ENCODE peak calls at places on chromosome 7, in five cellular contexts. H is GM13977, A is OCI-LY7, M is cardiac fibroblast, R is endothelial cell. T is an unnamed sample.
A peak's percentile ranks its signal among the peaks of the same experiment; 100 is the strongest.

GRCh38 chr7:19128856-19129255 is 11.4 kb upstream of the TWIST1 start:
- DNase-seq in A (no peak), H (no peak), M (no peak), R (no peak), T (no peak)

GRCh38 chr7:91345449-91345848 is 81.2 kb downstream of the FZD1 start:
- DNase-seq in A (no peak), M (no peak), H (no peak), R (no peak), T (no peak)

GRCh38 chr7:50662059-50662689 is 97.0 kb upstream of the DDC start:
- DNase-seq in M (no peak), A (no peak), H (no peak), R (no peak), T (no peak)

GRCh38 chr7:4816419-4817080 is 41.1 kb downstream of the AP5Z1 start:
- DNase-seq in A (no peak), M (no peak), R (no peak), H (no peak), T (no peak)

GRCh38 chr7:35777121-35777520 is 23.7 kb upstream of the SEPTIN7 start:
- DNase-seq in H (no peak), M (no peak), R (no peak), A (no peak), T (no peak)

GRCh38 chr7:34596887-34597286 is 61.1 kb upstream of the NPSR1 start:
- DNase-seq in A (no peak), M (peak; percentile 29), H (no peak), R (peak; percentile 22), T (no peak)

GRCh38 chr7:44325181-44325671 is at the start of gene CAMK2B:
- DNase-seq in H (peak; percentile 56), M (no peak), A (no peak), R (no peak), T (no peak)

GRCh38 chr7:11297226-11297625 is 323.6 kb downstream of the PHF14 start:
- DNase-seq in M (no peak), R (no peak), H (no peak), A (no peak), T (no peak)

GRCh38 chr7:56007167-56007652 is 42.8 kb downstream of the NIPSNAP2 start:
- DNase-seq in A (no peak), M (peak; percentile 8), R (no peak), H (no peak), T (no peak)

GRCh38 chr7:90579181-90579688 is 16.9 kb upstream of the CDK14 start:
- DNase-seq in H (no peak), M (peak; percentile 95), A (no peak), R (no peak), T (no peak)

GRCh38 chr7:11613292-11613930 is 218.6 kb downstream of the THSD7A start:
- DNase-seq in R (no peak), H (peak; percentile 31), M (no peak), A (no peak), T (no peak)

GRCh38 chr7:76065016-76065612 is 17.2 kb downstream of the MDH2 start:
- DNase-seq in A (no peak), M (no peak), R (no peak), H (peak; percentile 20), T (no peak)

GRCh38 chr7:39530996-39531395 is 35.2 kb upstream of the YAE1 start:
- DNase-seq in H (no peak), R (no peak), M (no peak), A (no peak), T (no peak)

GRCh38 chr7:113394856-113395255 is 276.5 kb upstream of the SMIM30 start:
- DNase-seq in M (no peak), H (no peak), A (no peak), R (no peak), T (no peak)

GRCh38 chr7:23347682-23348180 is 48.6 kb downstream of the MALSU1 start:
- DNase-seq in R (no peak), H (no peak), M (peak; percentile 84), A (no peak), T (no peak)

GRCh38 chr7:133853706-133854276 is 273.3 kb upstream of the LRGUK start:
- DNase-seq in R (peak; percentile 34), A (peak; percentile 63), M (peak; percentile 89), H (no peak), T (no peak)

GRCh38 chr7:83347836-83348482 is 185.3 kb upstream of the PCLO start:
- DNase-seq in H (no peak), M (peak; percentile 48), A (no peak), R (no peak), T (no peak)

GRCh38 chr7:113188396-113188795 is 70.0 kb upstream of the SMIM30 start:
- DNase-seq in H (no peak), M (no peak), R (no peak), A (no peak), T (no peak)

GRCh38 chr7:128804472-128804871 is 12.7 kb downstream of the CCDC136 start:
- DNase-seq in M (no peak), H (no peak), A (no peak), R (peak; percentile 31), T (no peak)

GRCh38 chr7:66452165-66452564 is 176.5 kb upstream of the KCTD7 start:
- DNase-seq in H (no peak), M (peak; percentile 27), R (no peak), A (no peak), T (no peak)

GRCh38 chr7:22359156-22359697 is 2.3 kb upstream of the RAPGEF5 start:
- DNase-seq in R (no peak), H (no peak), A (no peak), M (no peak), T (no peak)

GRCh38 chr7:17044396-17044795 is 162.6 kb upstream of the AGR3 start:
- DNase-seq in H (no peak), M (no peak), A (no peak), R (no peak), T (no peak)

GRCh38 chr7:131620673-131621609 is 64.5 kb upstream of the PODXL start:
- DNase-seq in R (no peak), A (no peak), H (no peak), M (no peak), T (no peak)

GRCh38 chr7:11427686-11428273 is 404.2 kb downstream of the THSD7A start:
- DNase-seq in A (peak; percentile 56), R (peak; percentile 9), M (peak; percentile 86), H (peak; percentile 49), T (no peak)

GRCh38 chr7:154451480-154452457 is 399.6 kb downstream of the DPP6 start:
- DNase-seq in M (no peak), R (no peak), A (no peak), H (no peak), T (no peak)

GRCh38 chr7:45589915-45590678 is 15.9 kb downstream of the ADCY1 start:
- DNase-seq in A (no peak), H (no peak), M (no peak), R (no peak), T (peak; percentile 0)

GRCh38 chr7:6367701-6368211 is 80.0 kb downstream of the DAGLB start:
- DNase-seq in M (peak; percentile 57), R (no peak), A (no peak), H (no peak), T (no peak)

GRCh38 chr7:26083113-26083512 is 68.9 kb upstream of the NFE2L3 start:
- DNase-seq in A (no peak), M (peak; percentile 6), H (no peak), R (no peak), T (no peak)

GRCh38 chr7:26078437-26079362 is 73.3 kb upstream of the NFE2L3 start:
- DNase-seq in A (peak; percentile 51), R (peak; percentile 82), M (peak; percentile 10), H (peak; percentile 70), T (peak; percentile 59)

GRCh38 chr7:26084418-26084817 is 67.6 kb upstream of the NFE2L3 start:
- DNase-seq in A (no peak), R (no peak), M (no peak), H (no peak), T (no peak)

GRCh38 chr7:26085771-26086170 is 66.2 kb upstream of the NFE2L3 start:
- DNase-seq in M (no peak), R (no peak), H (no peak), A (no peak), T (no peak)

DNA sequence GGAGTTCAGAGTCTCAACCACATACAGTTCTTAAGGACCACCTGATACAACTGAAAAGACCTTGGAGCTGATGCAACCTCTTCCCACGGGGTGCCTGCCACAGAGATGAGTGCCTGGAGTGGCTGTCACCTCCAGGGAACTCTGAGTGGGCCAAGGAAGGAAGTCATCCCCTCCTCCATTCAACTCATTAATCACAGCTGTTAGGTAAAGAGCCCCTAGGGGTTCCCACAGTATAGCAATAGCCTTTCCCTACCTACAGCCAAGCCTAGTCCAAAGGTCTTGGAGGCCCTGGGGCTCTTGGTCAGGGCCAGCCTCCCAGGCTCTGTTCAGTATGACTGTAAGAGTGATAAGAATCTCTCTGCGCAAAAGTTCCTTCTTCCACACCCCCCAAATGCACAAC is 70.4 kb upstream of the NFE2L3 start:
- DNase-seq in M (no peak), A (no peak), R (no peak), H (no peak), T (no peak)
- TF ChIP-seq CTCF in M (no peak), A (no peak), R (no peak), H (no peak), T (no peak)

DNA sequence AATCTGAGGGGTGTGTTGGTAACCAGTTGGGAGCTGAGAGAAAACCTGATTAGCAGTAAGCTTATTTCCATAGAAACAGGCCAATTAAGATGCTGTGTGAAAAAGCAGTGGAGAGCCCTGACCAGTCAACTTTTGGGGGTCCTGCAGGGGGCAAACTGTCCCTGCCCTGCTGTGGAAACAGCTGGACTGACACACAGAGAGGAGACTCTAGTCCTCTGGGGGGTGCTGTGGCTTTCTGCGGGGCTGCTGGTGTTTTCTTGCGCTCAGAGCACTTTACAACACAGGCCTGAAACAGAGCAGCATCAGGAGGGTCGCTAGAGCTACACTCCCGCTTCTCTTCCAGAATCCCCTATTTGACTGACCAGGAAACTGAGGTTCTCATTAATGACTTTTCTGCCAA is 546.9 kb upstream of the GALNT17 start:
- DNase-seq in M (no peak), H (no peak), R (no peak), A (no peak), T (no peak)
- TF ChIP-seq CTCF in M (no peak), H (peak; percentile 4), R (no peak), A (peak; percentile 47), T (no peak)

GRCh38 chr7:149179241-149179640 is 16.1 kb upstream of the ZNF282 start:
- DNase-seq in M (no peak), H (no peak), R (no peak), A (no peak), T (no peak)

GRCh38 chr7:149184274-149184673 is 11.1 kb upstream of the ZNF282 start:
- DNase-seq in R (no peak), M (no peak), H (no peak), A (no peak), T (no peak)

GRCh38 chr7:149180713-149181112 is 14.6 kb upstream of the ZNF282 start:
- DNase-seq in M (no peak), H (no peak), A (no peak), R (no peak), T (no peak)

GRCh38 chr7:149181136-149181790 is 14.1 kb upstream of the ZNF282 start:
- DNase-seq in M (no peak), R (no peak), A (no peak), H (no peak), T (no peak)
- TF ChIP-seq CTCF in M (no peak), R (no peak), A (no peak), H (no peak), T (no peak)

GRCh38 chr7:111763221-111763791 is 201.0 kb upstream of the IMMP2L start:
- DNase-seq in M (peak; percentile 79), H (peak; percentile 12), R (peak; percentile 36), A (peak; percentile 6), T (no peak)
- TF ChIP-seq CTCF in M (peak; percentile 61), H (peak; percentile 28), R (peak; percentile 64), A (peak; percentile 68), T (no peak)

GRCh38 chr7:69932034-69932628 is 333.9 kb downstream of the AUTS2 start:
- DNase-seq in M (peak; percentile 37), R (peak; percentile 18), H (no peak), A (peak; percentile 60), T (no peak)
- TF ChIP-seq CTCF in M (peak; percentile 46), R (peak; percentile 29), H (peak; percentile 68), A (peak; percentile 92), T (peak; percentile 53)